ENCODE peak calls at places on chromosome 4, in six cellular contexts. I, L, M, C, P and S are unnamed samples.
A peak's percentile ranks its signal among the peaks of the same experiment; 100 is the strongest.

GRCh38 chr4:153645183-153645582 is 38.9 kb upstream of the TLR2 start:
- DNase-seq in P (no peak), C (no peak), M (no peak), I (no peak), L (no peak), S (no peak)

GRCh38 chr4:101393256-101393655 is 45.9 kb upstream of the PPP3CA start:
- DNase-seq in P (peak; percentile 72), C (no peak), L (no peak), I (no peak), M (peak; percentile 77), S (no peak)

GRCh38 chr4:71602271-71602890 is 181.5 kb downstream of the GC start:
- DNase-seq in I (no peak), M (no peak), C (no peak), P (no peak), L (no peak), S (no peak)

GRCh38 chr4:182578402-182578801 is 335.2 kb downstream of the TENM3 start:
- DNase-seq in M (no peak), P (peak; percentile 67), I (no peak), C (no peak), L (no peak), S (no peak)

GRCh38 chr4:86043755-86044592 is 315.9 kb downstream of the MAPK10 start:
- DNase-seq in I (no peak), L (peak; percentile 70), C (peak; percentile 82), P (peak; percentile 15), M (no peak), S (peak; percentile 16)

GRCh38 chr4:47704693-47705325 is 133.1 kb downstream of the CORIN start:
- DNase-seq in P (peak; percentile 30), I (no peak), C (peak; percentile 26), M (no peak), L (peak; percentile 57), S (no peak)

GRCh38 chr4:151468715-151469696 is 60.0 kb downstream of the FHIP1A start:
- DNase-seq in P (peak; percentile 35), M (no peak), C (no peak), I (no peak), L (no peak), S (no peak)

GRCh38 chr4:39495446-39496208 is 31.6 kb downstream of the UGDH start:
- DNase-seq in I (no peak), L (no peak), C (no peak), P (peak; percentile 55), M (no peak), S (no peak)

GRCh38 chr4:110287130-110287529 is 88.7 kb upstream of the ELOVL6 start:
- DNase-seq in I (no peak), P (peak; percentile 65), L (no peak), M (no peak), C (no peak), S (no peak)

GRCh38 chr4:102139132-102139573 is 206.1 kb downstream of the SLC39A8 start:
- DNase-seq in I (no peak), C (peak; percentile 14), L (no peak), M (no peak), P (peak; percentile 54), S (no peak)

GRCh38 chr4:137543198-137543597 is 10.9 kb upstream of the PCDH18 start:
- DNase-seq in I (no peak), P (no peak), L (no peak), C (no peak), M (no peak), S (no peak)

GRCh38 chr4:146062325-146062715 is 113.2 kb upstream of the LSM6 start:
- DNase-seq in I (no peak), L (no peak), C (no peak), M (no peak), P (no peak), S (no peak)

GRCh38 chr4:16019666-16020065 is 56.7 kb upstream of the FGFBP2 start:
- DNase-seq in P (no peak), I (no peak), L (no peak), M (no peak), C (no peak), S (no peak)

GRCh38 chr4:38785901-38786402 is 3.2 kb upstream of the TLR10 start:
- DNase-seq in L (peak; percentile 66), M (peak; percentile 49), I (no peak), P (no peak), C (peak; percentile 84), S (no peak)

GRCh38 chr4:180434131-180434895 is 1808.9 kb upstream of the TENM3 start:
- DNase-seq in P (no peak), I (no peak), M (no peak), C (no peak), L (no peak), S (no peak)

GRCh38 chr4:56656346-56656643 is 24.8 kb downstream of the HOPX start:
- DNase-seq in L (no peak), C (no peak), I (no peak), M (no peak), P (no peak), S (peak; percentile 30)

GRCh38 chr4:150679767-150680088 is 97.8 kb downstream of the MAB21L2 start:
- DNase-seq in I (no peak), P (peak; percentile 14), M (no peak), C (peak; percentile 29), L (no peak), S (no peak)